ENCODE peak calls at places on chromosomes 1 and 21, in nine cellular contexts. J is NCI-H1930; H is Right ventricle myocardium superior; V is NCI-H2081 treated with DMSO at 0.1 percent for 48 hours; Z is GDM1; K is fibroblast of the conjunctiva; I is fibroblast of the aortic adventitia; L is stimulated activated CD4-positive, alpha-beta T cell treated with anti-CD3 and anti-CD28 coated beads, Interleukin-4, amount 100 ng/mL, for 24 hours; Q is tibial artery. A is an unnamed sample.

GRCh38 chr1:10975567-10976326 is 36.7 kb upstream of the TARDBP start:
- DNase-seq in J (no peak), H (no peak), V (no peak), Z (no peak), K (no peak), I (peak), L (no peak), Q (no peak), A (peak)

GRCh38 chr1:41864471-41865040 is 54.2 kb downstream of the HIVEP3 start:
- DNase-seq in J (no peak), H (no peak), V (no peak), Z (no peak), K (no peak), I (peak), L (no peak), Q (no peak), A (no peak)

GRCh38 chr1:19038732-19039131 is 82.3 kb upstream of the IFFO2 start:
- DNase-seq in J (no peak), H (no peak), V (no peak), Z (no peak), K (no peak), I (no peak), L (no peak), Q (no peak), A (no peak)

GRCh38 chr1:109639841-109640184 is 16.1 kb upstream of the GSTM4 start:
- DNase-seq in J (no peak), H (no peak), V (no peak), Z (no peak), K (no peak), I (no peak), L (no peak), Q (peak), A (no peak)

GRCh38 chr1:23013657-23014056 is 2.0 kb downstream of the TEX46 start:
- DNase-seq in J (no peak), H (no peak), V (peak), Z (no peak), K (no peak), I (no peak), L (no peak), Q (no peak), A (no peak)

GRCh38 chr1:23352096-23352695 is 8.1 kb upstream of the HNRNPR start:
- DNase-seq in J (no peak), H (no peak), V (no peak), Z (no peak), K (no peak), I (no peak), L (no peak), Q (no peak), A (no peak)

GRCh38 chr1:152959801-152960451 is 10.5 kb upstream of the SPRR4 start:
- DNase-seq in J (no peak), H (no peak), V (no peak), Z (no peak), K (no peak), I (no peak), L (no peak), Q (no peak), A (no peak)

GRCh38 chr1:85182700-85183099 is 18.1 kb downstream of the SYDE2 start:
- DNase-seq in J (no peak), H (no peak), V (no peak), Z (no peak), K (no peak), I (peak), L (no peak), Q (no peak), A (no peak)

GRCh38 chr21:15604424-15604823 is 125.4 kb upstream of the USP25 start:
- DNase-seq in J (no peak), H (no peak), V (no peak), Z (no peak), K (peak), I (peak), L (no peak), Q (no peak), A (no peak)

GRCh38 chr1:247453256-247453655 is 4.6 kb downstream of the OR2B11 start:
- DNase-seq in J (no peak), H (no peak), V (no peak), Z (no peak), K (no peak), I (no peak), L (no peak), Q (no peak), A (no peak)

GRCh38 chr1:183243190-183244065 is 57.4 kb downstream of the LAMC2 start:
- DNase-seq in J (no peak), H (peak), V (no peak), Z (no peak), K (no peak), I (peak), L (no peak), Q (peak), A (peak)

GRCh38 chr1:169835647-169836046 is 40.9 kb upstream of the METTL18 start:
- DNase-seq in J (no peak), H (no peak), V (no peak), Z (no peak), K (no peak), I (no peak), L (no peak), Q (no peak), A (no peak)

GRCh38 chr1:98426092-98426491 is 235.4 kb upstream of the SNX7 start:
- DNase-seq in J (no peak), H (no peak), V (no peak), Z (no peak), K (no peak), I (no peak), L (no peak), Q (no peak), A (no peak)

GRCh38 chr1:32701951-32702598 is 495 bp downstream of the SYNC start:
- DNase-seq in J (no peak), H (peak), V (no peak), Z (no peak), K (no peak), I (peak), L (no peak), Q (peak), A (peak)

GRCh38 chr1:72009756-72010441 is 272.4 kb downstream of the NEGR1 start:
- DNase-seq in J (no peak), H (no peak), V (no peak), Z (no peak), K (no peak), I (no peak), L (no peak), Q (no peak), A (no peak)

GRCh38 chr1:247548092-247548491 is 842 bp upstream of the GCSAML start:
- DNase-seq in J (no peak), H (no peak), V (no peak), Z (peak), K (no peak), I (no peak), L (no peak), Q (no peak), A (no peak)

GRCh38 chr21:33540711-33541104 is 1.2 kb downstream of the GART start:
- DNase-seq in J (no peak), H (no peak), V (no peak), Z (no peak), K (no peak), I (no peak), L (no peak), Q (no peak), A (no peak)

GRCh38 chr1:108570128-108570527 is 10.2 kb downstream of the EEIG2 start:
- DNase-seq in J (no peak), H (no peak), V (no peak), Z (peak), K (no peak), I (no peak), L (peak), Q (no peak), A (no peak)

GRCh38 chr21:37937668-37938067 is 21.4 kb upstream of the KCNJ6 start:
- DNase-seq in J (no peak), H (no peak), V (no peak), Z (no peak), K (no peak), I (no peak), L (no peak), Q (no peak), A (no peak)

GRCh38 chr1:41411229-41411628 is 50.0 kb downstream of the FOXO6 start:
- DNase-seq in J (no peak), H (no peak), V (no peak), Z (no peak), K (no peak), I (no peak), L (no peak), Q (no peak), A (no peak)

A was measured in uterus.